ENCODE peak calls at places on chromosome 6, in six cellular contexts. E, S, H, C, V and T are unnamed samples.

GRCh38 chr6:30171677-30172471 is 8.5 kb downstream of the TRIM15 start:
- DNase-seq in S (no peak), H (no peak), E (no peak), C (no peak), V (no peak), T (no peak)

GRCh38 chr6:153162172-153162571 is 31.1 kb upstream of the RGS17 start:
- DNase-seq in S (no peak), E (no peak), V (peak; percentile 67), H (no peak), C (no peak), T (no peak)

GRCh38 chr6:82337688-82338257 is 25.8 kb upstream of the TPBG start:
- DNase-seq in H (no peak), C (no peak), E (no peak), V (no peak), S (no peak), T (no peak)

GRCh38 chr6:31081872-31082271 is 30.5 kb downstream of the C6orf15 start:
- DNase-seq in V (no peak), C (no peak), E (no peak), S (no peak), H (no peak), T (no peak)

GRCh38 chr6:19705606-19706005 is 131.6 kb upstream of the ID4 start:
- DNase-seq in E (no peak), S (no peak), C (no peak), H (no peak), V (peak; percentile 17), T (no peak)

GRCh38 chr6:75775219-75775618 is 26.2 kb downstream of the MYO6 start:
- DNase-seq in S (no peak), H (no peak), V (peak; percentile 19), E (no peak), C (peak; percentile 27), T (no peak)

GRCh38 chr6:11497881-11498280 is 39.7 kb upstream of the TMEM170B start:
- DNase-seq in E (no peak), H (no peak), V (no peak), C (peak; percentile 56), S (no peak), T (no peak)

GRCh38 chr6:156912431-156912830 is 135.3 kb downstream of the ARID1B start:
- DNase-seq in H (no peak), V (no peak), S (no peak), E (no peak), C (no peak), T (no peak)

GRCh38 chr6:111342913-111343312 is 140.1 kb downstream of the REV3L start:
- DNase-seq in S (no peak), V (peak; percentile 54), C (peak; percentile 5), H (no peak), E (no peak), T (no peak)

GRCh38 chr6:166488081-166488685 is 98.3 kb downstream of the RAMACL start:
- DNase-seq in S (peak; percentile 90), H (peak; percentile 63), C (peak; percentile 66), E (no peak), V (peak; percentile 39), T (peak; percentile 95)

GRCh38 chr6:111536888-111537287 is 53.9 kb upstream of the REV3L start:
- DNase-seq in E (no peak), H (no peak), C (peak; percentile 48), V (no peak), S (no peak), T (no peak)

GRCh38 chr6:100554228-100554627 is 89.5 kb upstream of the SIM1 start:
- DNase-seq in S (no peak), E (no peak), H (no peak), C (peak; percentile 23), V (no peak), T (no peak)

GRCh38 chr6:169101981-169102380 is 151.7 kb downstream of the THBS2 start:
- DNase-seq in C (no peak), H (no peak), S (no peak), V (peak; percentile 37), E (no peak), T (no peak)

GRCh38 chr6:47318236-47318974 is 8.7 kb upstream of the TNFRSF21 start:
- DNase-seq in H (no peak), V (no peak), E (no peak), C (peak; percentile 39), S (peak; percentile 53), T (no peak)

DNA sequence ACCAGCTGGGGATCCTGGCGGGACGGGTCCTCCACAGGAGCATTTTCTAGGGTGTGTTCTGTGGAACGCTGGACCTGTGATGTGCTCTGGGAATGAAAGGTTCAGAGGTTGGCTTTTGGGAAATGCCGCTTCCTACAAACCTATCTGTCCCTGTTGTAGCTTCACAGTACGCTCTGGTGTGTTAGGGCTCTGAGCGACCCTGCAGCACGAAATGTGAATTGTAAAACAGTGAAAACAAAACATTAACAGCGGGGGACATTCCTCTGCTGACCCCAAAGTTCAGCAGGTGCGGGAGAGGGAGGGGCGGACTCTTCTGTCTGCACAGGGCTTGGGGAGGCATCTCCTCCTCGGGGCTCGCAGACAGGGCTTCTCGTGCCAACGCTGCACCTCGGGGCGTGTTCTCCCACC is 155.9 kb downstream of the NRN1 start:
- DNase-seq in V (no peak), H (no peak), C (peak; percentile 27), S (no peak), E (no peak), T (no peak)
- H3K4me3 ChIP-seq in V (no peak overlapping the region), H (peak overlapping the region; percentile 65), C (no peak overlapping the region), S (peak overlapping the region; percentile 46), E (no peak overlapping the region), T (no peak overlapping the region)

GRCh38 chr6:137767931-137768690 is 98.9 kb upstream of the TNFAIP3 start:
- DNase-seq in H (no peak), E (no peak), S (no peak), C (peak; percentile 30), V (peak; percentile 64), T (peak; percentile 57)

GRCh38 chr6:137769797-137770362 is 97.2 kb upstream of the TNFAIP3 start:
- DNase-seq in V (no peak), E (no peak), H (no peak), C (no peak), S (no peak), T (no peak)

GRCh38 chr6:137768935-137769334 is 98.1 kb upstream of the TNFAIP3 start:
- DNase-seq in C (no peak), E (no peak), S (no peak), V (no peak), H (no peak), T (no peak)

GRCh38 chr6:137766596-137767370 is 100.3 kb upstream of the TNFAIP3 start:
- DNase-seq in C (no peak), V (no peak), H (no peak), E (no peak), S (no peak), T (no peak)

GRCh38 chr6:137767465-137767864 is 99.6 kb upstream of the TNFAIP3 start:
- DNase-seq in S (no peak), C (no peak), V (no peak), E (no peak), H (no peak), T (no peak)
- H3K4me3 ChIP-seq in S (no peak overlapping the region), C (no peak overlapping the region), V (no peak overlapping the region), E (no peak overlapping the region), H (no peak overlapping the region), T (no peak overlapping the region)

GRCh38 chr6:109104512-109104911 is 9.2 kb downstream of the CEP57L1 start:
- DNase-seq in C (no peak), E (no peak), S (no peak), V (no peak), H (no peak), T (no peak)

GRCh38 chr6:109103942-109104341 is 8.6 kb downstream of the CEP57L1 start:
- DNase-seq in E (no peak), S (no peak), V (no peak), H (no peak), C (no peak), T (no peak)

GRCh38 chr6:109105681-109106080 is 10.4 kb downstream of the CEP57L1 start:
- DNase-seq in E (no peak), S (no peak), H (no peak), V (no peak), C (no peak), T (no peak)

DNA sequence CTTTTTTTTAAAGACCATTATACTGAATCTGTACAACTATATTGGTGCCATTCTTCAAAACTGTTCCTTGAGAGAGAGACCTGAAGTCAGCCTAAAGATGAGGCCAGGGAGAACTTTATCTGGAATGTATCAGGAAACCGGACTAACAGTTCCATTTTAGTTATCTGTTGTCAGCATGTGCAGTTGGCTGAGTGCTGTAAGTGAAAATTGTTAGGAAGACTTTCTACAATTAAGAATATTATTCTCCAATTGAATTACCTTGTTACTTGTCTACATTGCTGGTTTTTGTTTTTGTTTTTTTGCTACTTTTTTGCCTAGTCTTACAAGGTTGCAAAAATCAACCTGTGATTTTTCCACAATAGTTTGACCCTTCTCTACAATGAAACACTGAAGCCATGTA is 7.5 kb downstream of the CEP57L1 start:
- DNase-seq in C (no peak), E (no peak), S (no peak), H (no peak), V (no peak), T (no peak)
- H3K4me3 ChIP-seq in C (no peak overlapping the region), E (no peak overlapping the region), S (no peak overlapping the region), H (no peak overlapping the region), V (no peak overlapping the region), T (no peak overlapping the region)

DNA sequence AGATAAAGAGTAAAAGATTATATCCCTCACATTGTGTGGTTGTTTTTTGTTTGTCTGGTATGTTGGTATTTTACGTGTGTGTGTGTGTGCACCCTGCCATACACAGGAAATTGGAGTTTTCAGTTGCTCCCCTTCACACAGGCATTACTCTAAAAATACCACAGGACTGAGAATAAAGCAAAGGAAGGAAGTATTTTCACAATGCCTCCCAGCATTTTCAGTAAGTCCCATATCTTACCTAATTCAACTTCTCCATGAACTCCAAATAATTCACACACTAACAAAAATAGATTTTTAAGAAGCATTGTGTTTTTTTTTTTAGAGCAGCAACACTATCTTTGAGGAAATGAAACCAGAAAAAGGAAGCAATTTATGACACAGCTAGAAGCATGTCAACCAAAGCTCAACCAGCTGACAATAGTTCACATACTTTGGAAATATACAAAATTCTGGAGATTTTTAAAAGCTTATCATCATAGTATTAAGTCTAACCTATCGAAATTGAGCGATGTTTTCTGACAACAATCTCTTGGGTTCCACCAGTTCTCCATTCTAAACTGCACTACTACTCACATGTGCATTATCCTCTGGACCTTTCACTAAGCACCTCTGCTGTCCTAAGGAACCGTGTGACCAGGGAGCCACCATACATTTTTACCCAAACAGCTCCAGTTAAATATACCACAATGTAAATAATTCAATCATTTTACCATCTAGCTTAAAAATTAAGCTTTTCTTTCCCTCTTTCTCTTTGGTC is 2.1 kb downstream of the UBE2J1 start:
- DNase-seq in E (no peak), C (peak; percentile 37), H (no peak), V (no peak), S (no peak), T (no peak)
- H3K4me3 ChIP-seq in E (no peak overlapping the region), C (peak overlapping the region; percentile 80), H (peak overlapping the region; percentile 96), V (no peak overlapping the region), S (peak overlapping the region; percentile 1), T (peak overlapping the region; percentile 96)

GRCh38 chr6:10418862-10419748 is 4.2 kb upstream of the TFAP2A start:
- DNase-seq in S (no peak), C (no peak), H (no peak), V (peak; percentile 47), E (no peak), T (no peak)

GRCh38 chr6:10420546-10421507 is 6.0 kb upstream of the TFAP2A start:
- DNase-seq in C (no peak), S (no peak), E (no peak), H (no peak), V (no peak), T (no peak)

GRCh38 chr6:10421508-10422281 is 6.8 kb upstream of the TFAP2A start:
- DNase-seq in V (no peak), E (no peak), C (no peak), H (no peak), S (no peak), T (no peak)

GRCh38 chr6:10418361-10418861 is 3.5 kb upstream of the TFAP2A start:
- DNase-seq in V (no peak), H (no peak), C (no peak), E (no peak), S (no peak), T (no peak)

GRCh38 chr6:10419749-10420545 is 5.1 kb upstream of the TFAP2A start:
- DNase-seq in V (no peak), S (no peak), E (no peak), H (no peak), C (no peak), T (no peak)
- H3K4me3 ChIP-seq in V (no peak overlapping the region), S (no peak overlapping the region), E (peak overlapping the region; percentile 37), H (no peak overlapping the region), C (no peak overlapping the region), T (no peak overlapping the region)